ENCODE peak calls at places on chromosomes 11 and 22, in six cellular contexts. One of them, this sample, is unnamed.
A peak's percentile ranks its signal among the peaks of the same experiment; 100 is the strongest.

GRCh38 chr11:61533039-61533375 is 24.5 kb downstream of the LRRC10B start:
- DNase-seq in neuronal stem cell: no peak
- DNase-seq in IMR-90: no peak
- DNase-seq in trophoblast cell: no peak
- DNase-seq in H9: no peak
- DNase-seq in mesenchymal stem cell: no peak
- DNase-seq in this sample: no peak

GRCh38 chr22:50303515-50303847 is 4.0 kb downstream of the PLXNB2 start:
- DNase-seq in neuronal stem cell: no peak
- DNase-seq in IMR-90: no peak
- DNase-seq in trophoblast cell: no peak
- DNase-seq in H9: no peak
- DNase-seq in mesenchymal stem cell: no peak
- DNase-seq in this sample: no peak

GRCh38 chr11:76030286-76030685 is 176.0 kb downstream of the WNT11 start:
- DNase-seq in neuronal stem cell: no peak
- DNase-seq in IMR-90: peak; percentile 70
- DNase-seq in trophoblast cell: peak; percentile 93
- DNase-seq in H9: no peak
- DNase-seq in mesenchymal stem cell: no peak
- DNase-seq in this sample: no peak

GRCh38 chr11:77085652-77086051 is 17.0 kb upstream of the OMP start:
- DNase-seq in neuronal stem cell: no peak
- DNase-seq in IMR-90: no peak
- DNase-seq in trophoblast cell: no peak
- DNase-seq in H9: no peak
- DNase-seq in mesenchymal stem cell: no peak
- DNase-seq in this sample: no peak

GRCh38 chr22:50084570-50084969 is 656 bp downstream of the MLC1 start:
- DNase-seq in neuronal stem cell: no peak
- DNase-seq in IMR-90: no peak
- DNase-seq in trophoblast cell: no peak
- DNase-seq in H9: no peak
- DNase-seq in mesenchymal stem cell: no peak
- DNase-seq in this sample: no peak

GRCh38 chr22:50506611-50507420 is 686 bp downstream of the LMF2 start:
- DNase-seq in neuronal stem cell: no peak
- DNase-seq in IMR-90: no peak
- DNase-seq in trophoblast cell: peak; percentile 82
- DNase-seq in H9: peak; percentile 44
- DNase-seq in mesenchymal stem cell: peak; percentile 25
- DNase-seq in this sample: no peak

GRCh38 chr11:60251485-60252207 is 8.7 kb upstream of the MS4A4E start:
- DNase-seq in neuronal stem cell: peak; percentile 45
- DNase-seq in IMR-90: no peak
- DNase-seq in trophoblast cell: peak; percentile 72
- DNase-seq in H9: peak; percentile 39
- DNase-seq in mesenchymal stem cell: peak; percentile 37
- DNase-seq in this sample: no peak

GRCh38 chr11:101049123-101049522 is 80.5 kb downstream of the PGR start:
- DNase-seq in neuronal stem cell: no peak
- DNase-seq in IMR-90: no peak
- DNase-seq in trophoblast cell: peak; percentile 51
- DNase-seq in H9: no peak
- DNase-seq in mesenchymal stem cell: no peak
- DNase-seq in this sample: no peak

GRCh38 chr11:66789097-66789890 is 53.9 kb upstream of the RCE1 start:
- DNase-seq in neuronal stem cell: no peak
- DNase-seq in IMR-90: peak; percentile 46
- DNase-seq in trophoblast cell: no peak
- DNase-seq in H9: no peak
- DNase-seq in mesenchymal stem cell: peak; percentile 30
- DNase-seq in this sample: no peak

GRCh38 chr22:24836282-24836681 is 30.3 kb downstream of the SGSM1 start:
- DNase-seq in neuronal stem cell: no peak
- DNase-seq in IMR-90: no peak
- DNase-seq in trophoblast cell: no peak
- DNase-seq in H9: no peak
- DNase-seq in mesenchymal stem cell: no peak
- DNase-seq in this sample: no peak

GRCh38 chr22:23763579-23764331 is 965 bp downstream of the C22orf15 start:
- DNase-seq in neuronal stem cell: no peak
- DNase-seq in IMR-90: no peak
- DNase-seq in trophoblast cell: no peak
- DNase-seq in H9: peak; percentile 74
- DNase-seq in mesenchymal stem cell: no peak
- DNase-seq in this sample: peak; percentile 76

GRCh38 chr22:27724706-27725105 is 76.8 kb downstream of the MN1 start:
- DNase-seq in neuronal stem cell: no peak
- DNase-seq in IMR-90: peak; percentile 10
- DNase-seq in trophoblast cell: no peak
- DNase-seq in H9: no peak
- DNase-seq in mesenchymal stem cell: no peak
- DNase-seq in this sample: no peak

GRCh38 chr11:122202161-122202950 is 86.3 kb upstream of the BLID start:
- DNase-seq in neuronal stem cell: no peak
- DNase-seq in IMR-90: peak; percentile 83
- DNase-seq in trophoblast cell: no peak
- DNase-seq in H9: peak; percentile 37
- DNase-seq in mesenchymal stem cell: peak; percentile 63
- DNase-seq in this sample: peak; percentile 53

GRCh38 chr11:102430158-102430836 is 22.3 kb downstream of the TMEM123 start:
- DNase-seq in neuronal stem cell: no peak
- DNase-seq in IMR-90: peak; percentile 70
- DNase-seq in trophoblast cell: no peak
- DNase-seq in H9: no peak
- DNase-seq in mesenchymal stem cell: no peak
- DNase-seq in this sample: no peak

GRCh38 chr11:69880041-69880802 is 61.0 kb upstream of the FGF3 start:
- DNase-seq in neuronal stem cell: no peak
- DNase-seq in IMR-90: no peak
- DNase-seq in trophoblast cell: no peak
- DNase-seq in H9: peak; percentile 15
- DNase-seq in mesenchymal stem cell: no peak
- DNase-seq in this sample: peak; percentile 38

GRCh38 chr22:32883131-32883530 is 81.6 kb downstream of the TIMP3 start:
- DNase-seq in neuronal stem cell: no peak
- DNase-seq in IMR-90: no peak
- DNase-seq in trophoblast cell: no peak
- DNase-seq in H9: no peak
- DNase-seq in mesenchymal stem cell: no peak
- DNase-seq in this sample: no peak

GRCh38 chr22:25709758-25710157 is 32.2 kb upstream of the MYO18B start:
- DNase-seq in neuronal stem cell: no peak
- DNase-seq in IMR-90: no peak
- DNase-seq in trophoblast cell: peak; percentile 64
- DNase-seq in H9: no peak
- DNase-seq in mesenchymal stem cell: no peak
- DNase-seq in this sample: no peak

GRCh38 chr11:102360681-102361080 is 13.7 kb downstream of the BIRC2 start:
- DNase-seq in neuronal stem cell: no peak
- DNase-seq in IMR-90: no peak
- DNase-seq in trophoblast cell: no peak
- DNase-seq in H9: no peak
- DNase-seq in mesenchymal stem cell: no peak
- DNase-seq in this sample: no peak

GRCh38 chr22:37012262-37012904 is 6.9 kb downstream of the TST start:
- DNase-seq in neuronal stem cell: no peak
- DNase-seq in IMR-90: no peak
- DNase-seq in trophoblast cell: no peak
- DNase-seq in H9: no peak
- DNase-seq in mesenchymal stem cell: no peak
- DNase-seq in this sample: no peak

DNA sequence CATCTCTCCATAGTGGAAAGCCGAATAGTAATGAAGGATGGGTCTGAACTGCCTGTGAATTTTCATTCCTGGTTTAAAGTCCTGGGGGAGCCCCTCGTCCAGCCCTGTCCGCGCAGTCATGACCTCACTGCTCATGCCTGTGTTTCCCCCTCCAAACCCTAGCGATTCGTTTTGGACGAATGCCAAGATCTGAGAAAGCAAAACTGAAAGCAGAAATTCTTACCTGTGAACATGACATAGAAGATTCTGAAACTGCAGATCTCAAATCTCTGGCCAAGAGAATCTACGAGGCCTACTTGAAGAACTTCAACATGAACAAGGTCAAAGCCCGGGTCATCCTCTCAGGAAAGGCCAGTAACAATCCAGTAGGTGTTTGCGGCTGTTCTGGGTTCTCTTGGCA is 30.4 kb downstream of the CDPF1 start:
- DNase-seq in neuronal stem cell: no peak
- DNase-seq in IMR-90: no peak
- DNase-seq in trophoblast cell: no peak
- DNase-seq in H9: no peak
- DNase-seq in mesenchymal stem cell: no peak
- DNase-seq in this sample: no peak
- H3K14ac ChIP-seq in neuronal stem cell: no peak overlapping the region
- H3K14ac ChIP-seq in IMR-90: no peak overlapping the region
- H3K14ac ChIP-seq in trophoblast cell: no peak overlapping the region
- H3K14ac ChIP-seq in H9: no peak overlapping the region
- H3K14ac ChIP-seq in mesenchymal stem cell: no peak overlapping the region
- H3K14ac ChIP-seq in this sample: no peak overlapping the region

DNA sequence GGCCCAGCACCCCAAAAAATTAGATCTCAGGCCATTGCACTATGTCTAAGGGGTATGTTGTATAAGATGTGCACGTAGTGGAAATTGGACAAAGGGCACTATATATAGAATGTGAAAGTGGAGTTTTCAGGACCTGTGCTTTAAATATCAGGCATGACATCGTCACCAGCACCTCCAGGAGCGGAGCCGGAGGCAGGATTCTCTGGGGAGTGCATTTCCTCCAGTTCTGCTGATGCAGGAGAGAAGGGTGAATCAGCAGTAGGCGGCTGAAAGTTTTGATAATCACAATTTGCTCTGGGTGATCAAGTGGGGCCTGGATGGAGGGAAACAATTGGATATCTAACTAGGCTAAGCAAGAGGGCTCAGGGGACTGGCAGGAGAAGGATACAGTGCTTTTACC is 69.1 kb upstream of the NTM start:
- DNase-seq in neuronal stem cell: no peak
- DNase-seq in IMR-90: no peak
- DNase-seq in trophoblast cell: no peak
- DNase-seq in H9: no peak
- DNase-seq in mesenchymal stem cell: no peak
- DNase-seq in this sample: no peak
- H3K14ac ChIP-seq in neuronal stem cell: no peak overlapping the region
- H3K14ac ChIP-seq in IMR-90: no peak overlapping the region
- H3K14ac ChIP-seq in trophoblast cell: no peak overlapping the region
- H3K14ac ChIP-seq in H9: no peak overlapping the region
- H3K14ac ChIP-seq in mesenchymal stem cell: no peak overlapping the region
- H3K14ac ChIP-seq in this sample: no peak overlapping the region

DNA sequence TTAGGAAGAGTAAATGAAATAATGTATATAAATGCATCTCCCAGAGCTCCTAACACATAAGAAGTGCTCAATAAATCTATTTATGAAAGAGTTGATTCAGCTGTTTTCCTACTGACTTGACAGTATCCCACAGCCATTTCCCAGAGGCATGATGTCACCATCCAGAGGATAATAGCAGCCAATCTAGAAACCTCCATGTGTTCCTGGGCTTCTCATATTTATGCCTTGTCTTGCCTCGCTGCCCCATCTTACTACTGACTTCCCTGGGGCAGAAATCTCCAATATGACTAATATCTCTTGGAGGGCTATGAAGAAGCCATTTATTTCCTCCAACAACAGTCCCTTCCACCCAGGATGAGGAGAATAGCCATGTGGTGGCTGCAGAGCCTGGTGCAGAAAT is 115.4 kb upstream of the NAV2 start:
- DNase-seq in neuronal stem cell: no peak
- DNase-seq in IMR-90: peak; percentile 85
- DNase-seq in trophoblast cell: peak; percentile 69
- DNase-seq in H9: no peak
- DNase-seq in mesenchymal stem cell: peak; percentile 53
- DNase-seq in this sample: no peak
- H3K14ac ChIP-seq in neuronal stem cell: no peak overlapping the region
- H3K14ac ChIP-seq in IMR-90: peak overlapping the region; percentile 95
- H3K14ac ChIP-seq in trophoblast cell: no peak overlapping the region
- H3K14ac ChIP-seq in H9: no peak overlapping the region
- H3K14ac ChIP-seq in mesenchymal stem cell: no peak overlapping the region
- H3K14ac ChIP-seq in this sample: no peak overlapping the region

GRCh38 chr22:40213478-40213877 is 35.8 kb downstream of the TNRC6B start:
- DNase-seq in neuronal stem cell: no peak
- DNase-seq in IMR-90: no peak
- DNase-seq in trophoblast cell: no peak
- DNase-seq in H9: no peak
- DNase-seq in mesenchymal stem cell: no peak
- DNase-seq in this sample: no peak

GRCh38 chr22:40211481-40212052 is 33.8 kb downstream of the TNRC6B start:
- DNase-seq in neuronal stem cell: no peak
- DNase-seq in IMR-90: no peak
- DNase-seq in trophoblast cell: no peak
- DNase-seq in H9: no peak
- DNase-seq in mesenchymal stem cell: no peak
- DNase-seq in this sample: no peak

GRCh38 chr22:40209945-40210485 is 32.3 kb downstream of the TNRC6B start:
- DNase-seq in neuronal stem cell: no peak
- DNase-seq in IMR-90: no peak
- DNase-seq in trophoblast cell: no peak
- DNase-seq in H9: no peak
- DNase-seq in mesenchymal stem cell: no peak
- DNase-seq in this sample: no peak

GRCh38 chr22:40210814-40211213 is 33.1 kb downstream of the TNRC6B start:
- DNase-seq in neuronal stem cell: no peak
- DNase-seq in IMR-90: no peak
- DNase-seq in trophoblast cell: no peak
- DNase-seq in H9: no peak
- DNase-seq in mesenchymal stem cell: no peak
- DNase-seq in this sample: no peak

DNA sequence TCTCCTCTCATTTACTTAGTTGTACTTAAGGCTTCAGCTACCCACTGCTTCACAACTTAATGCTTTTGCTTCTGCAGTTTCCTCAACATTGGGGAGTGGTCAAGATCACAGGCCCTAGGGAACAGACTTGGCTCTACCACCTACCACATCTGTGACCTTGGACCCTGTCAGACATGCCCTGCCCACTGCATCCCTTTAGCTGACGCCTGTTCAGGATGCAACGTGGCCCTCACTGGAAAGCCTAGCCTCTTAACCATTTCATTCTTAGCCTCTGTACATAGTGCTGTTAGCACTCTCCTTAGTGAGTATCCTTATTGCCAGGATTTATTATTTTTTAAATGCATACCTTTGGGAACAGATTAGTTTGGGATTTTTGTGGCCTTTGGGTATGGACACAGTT is 34.4 kb downstream of the TNRC6B start:
- DNase-seq in neuronal stem cell: no peak
- DNase-seq in IMR-90: no peak
- DNase-seq in trophoblast cell: no peak
- DNase-seq in H9: no peak
- DNase-seq in mesenchymal stem cell: no peak
- DNase-seq in this sample: no peak
- H3K14ac ChIP-seq in neuronal stem cell: no peak overlapping the region
- H3K14ac ChIP-seq in IMR-90: no peak overlapping the region
- H3K14ac ChIP-seq in trophoblast cell: no peak overlapping the region
- H3K14ac ChIP-seq in H9: no peak overlapping the region
- H3K14ac ChIP-seq in mesenchymal stem cell: peak overlapping the region; percentile 6
- H3K14ac ChIP-seq in this sample: no peak overlapping the region

DNA sequence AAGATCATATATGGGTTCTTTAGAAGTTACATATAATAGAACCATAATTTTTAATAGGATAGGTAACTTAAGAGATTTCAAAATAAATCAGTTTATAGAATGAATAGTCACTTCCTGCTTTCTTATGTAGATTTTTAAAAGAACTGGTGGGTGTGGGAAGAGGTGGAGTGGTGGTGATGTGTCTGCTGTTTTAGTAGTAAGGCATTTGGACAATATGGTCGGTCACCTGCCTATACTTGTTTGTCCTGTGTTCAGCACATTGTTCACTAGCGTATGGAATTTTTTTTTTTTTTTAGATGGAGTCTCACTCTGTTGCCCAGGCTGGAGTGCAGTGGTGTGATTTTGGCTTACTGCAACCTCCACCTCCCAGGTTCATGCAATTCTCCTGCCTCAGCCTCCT is 39.3 kb downstream of the CCDC81 start:
- DNase-seq in neuronal stem cell: no peak
- DNase-seq in IMR-90: no peak
- DNase-seq in trophoblast cell: no peak
- DNase-seq in H9: no peak
- DNase-seq in mesenchymal stem cell: no peak
- DNase-seq in this sample: no peak
- H3K14ac ChIP-seq in neuronal stem cell: no peak overlapping the region
- H3K14ac ChIP-seq in IMR-90: no peak overlapping the region
- H3K14ac ChIP-seq in trophoblast cell: no peak overlapping the region
- H3K14ac ChIP-seq in H9: no peak overlapping the region
- H3K14ac ChIP-seq in mesenchymal stem cell: no peak overlapping the region
- H3K14ac ChIP-seq in this sample: no peak overlapping the region

This sample was measured in H1.